ENCODE peak calls at places on chromosome 15, in nine cellular contexts. G, I, L, C, E, F, A, T and W are unnamed samples.

GRCh38 chr15:31272558-31273257 is 53.9 kb upstream of the KLF13 start:
- DNase-seq in G (no peak), I (peak; percentile 13), L (no peak), C (peak; percentile 2), E (no peak), F (no peak), A (no peak), T (peak; percentile 8), W (no peak)

GRCh38 chr15:61780278-61780677 is 280.0 kb downstream of the VPS13C start:
- DNase-seq in G (no peak), I (no peak), L (no peak), C (no peak), E (no peak), F (no peak), A (no peak), T (no peak), W (no peak)

GRCh38 chr15:55279746-55280351 is 9.8 kb downstream of the RAB27A start:
- DNase-seq in G (no peak), I (no peak), L (peak; percentile 69), C (peak; percentile 61), E (no peak), F (no peak), A (peak; percentile 77), T (peak; percentile 80), W (peak; percentile 85)

GRCh38 chr15:39361497-39361896 is 219.4 kb upstream of the THBS1 start:
- DNase-seq in G (no peak), I (no peak), L (no peak), C (no peak), E (no peak), F (no peak), A (peak; percentile 8), T (no peak), W (no peak)

GRCh38 chr15:41946970-41947369 is 25.4 kb downstream of the EHD4 start:
- DNase-seq in G (no peak), I (no peak), L (no peak), C (no peak), E (no peak), F (no peak), A (no peak), T (no peak), W (no peak)

GRCh38 chr15:66068801-66069200 is 184.7 kb downstream of the MEGF11 start:
- DNase-seq in G (no peak), I (no peak), L (no peak), C (no peak), E (no peak), F (no peak), A (no peak), T (no peak), W (no peak)

GRCh38 chr15:55879181-55879580 is 114.2 kb downstream of the NEDD4 start:
- DNase-seq in G (no peak), I (no peak), L (no peak), C (no peak), E (no peak), F (no peak), A (peak; percentile 54), T (no peak), W (no peak)

GRCh38 chr15:89379423-89379735 is 44.8 kb upstream of the POLG start:
- DNase-seq in G (no peak), I (no peak), L (no peak), C (no peak), E (no peak), F (no peak), A (no peak), T (no peak), W (no peak)

GRCh38 chr15:79314186-79314585 is 3.3 kb downstream of the TMED3 start:
- DNase-seq in G (no peak), I (no peak), L (no peak), C (no peak), E (no peak), F (no peak), A (no peak), T (no peak), W (no peak)

GRCh38 chr15:71891026-71891425 is 80.7 kb downstream of the NR2E3 start:
- DNase-seq in G (no peak), I (no peak), L (no peak), C (no peak), E (no peak), F (no peak), A (no peak), T (no peak), W (no peak)

GRCh38 chr15:57972801-57973311 is 92.7 kb downstream of the ALDH1A2 start:
- DNase-seq in G (no peak), I (no peak), L (no peak), C (no peak), E (no peak), F (no peak), A (no peak), T (no peak), W (no peak)

GRCh38 chr15:50114381-50114780 is 4.7 kb downstream of the ATP8B4 start:
- DNase-seq in G (no peak), I (no peak), L (no peak), C (no peak), E (no peak), F (no peak), A (no peak), T (peak; percentile 23), W (no peak)

GRCh38 chr15:70604671-70605070 is 158.7 kb downstream of the UACA start:
- DNase-seq in G (peak; percentile 53), I (peak; percentile 30), L (no peak), C (peak; percentile 44), E (no peak), F (no peak), A (peak; percentile 38), T (no peak), W (no peak)
- TF ChIP-seq CTCF in G (peak; percentile 20), I (no peak), L (no peak), C (peak; percentile 33), E (no peak), F (no peak), A (peak; percentile 22), T (no peak), W (no peak)

GRCh38 chr15:94028809-94029208 is 202.6 kb upstream of the MCTP2 start:
- DNase-seq in G (no peak), I (no peak), L (no peak), C (no peak), E (no peak), F (no peak), A (no peak), T (no peak), W (no peak)
- TF ChIP-seq CTCF in G (no peak), I (no peak), L (no peak), C (no peak), E (no peak), F (no peak), A (no peak), T (no peak), W (peak; percentile 43)

DNA sequence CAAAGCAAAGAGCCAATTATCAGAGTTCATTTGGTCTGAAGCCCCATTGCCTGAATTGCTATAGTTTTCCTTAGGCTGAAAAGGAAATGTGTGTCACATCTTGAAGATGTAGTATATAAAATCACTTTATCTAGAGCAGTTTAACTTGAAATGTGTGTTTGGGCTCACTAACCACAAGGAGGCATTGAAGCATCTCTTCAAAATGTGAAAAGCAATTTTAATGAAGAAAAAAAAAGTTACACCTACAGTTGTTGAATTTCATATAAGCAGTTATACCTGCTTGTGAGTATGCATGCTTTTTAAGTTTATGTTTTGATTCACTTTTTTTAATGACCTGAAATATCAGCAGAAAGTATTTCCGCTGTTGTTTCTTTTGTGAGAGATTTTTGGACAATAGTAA is 129.3 kb downstream of the IQCH start:
- DNase-seq in G (no peak), I (no peak), L (no peak), C (no peak), E (no peak), F (no peak), A (peak; percentile 16), T (no peak), W (no peak)
- TF ChIP-seq CTCF in G (peak; percentile 35), I (no peak), L (peak; percentile 6), C (peak; percentile 36), E (no peak), F (no peak), A (peak; percentile 22), T (no peak), W (peak; percentile 67)

GRCh38 chr15:60661075-60661645 is 182.2 kb upstream of the ICE2 start:
- DNase-seq in G (no peak), I (no peak), L (no peak), C (no peak), E (no peak), F (peak; percentile 16), A (peak; percentile 17), T (no peak), W (no peak)

GRCh38 chr15:60655252-60655651 is 176.3 kb upstream of the ICE2 start:
- DNase-seq in G (no peak), I (no peak), L (no peak), C (no peak), E (no peak), F (no peak), A (no peak), T (no peak), W (no peak)

GRCh38 chr15:60656041-60656440 is 177.1 kb upstream of the ICE2 start:
- DNase-seq in G (no peak), I (no peak), L (no peak), C (no peak), E (no peak), F (peak; percentile 16), A (no peak), T (no peak), W (no peak)

GRCh38 chr15:60656491-60657284 is 177.7 kb upstream of the ICE2 start:
- DNase-seq in G (no peak), I (no peak), L (no peak), C (no peak), E (no peak), F (no peak), A (peak; percentile 80), T (no peak), W (no peak)

GRCh38 chr15:60660290-60661051 is 181.5 kb upstream of the ICE2 start:
- DNase-seq in G (no peak), I (peak; percentile 45), L (peak; percentile 22), C (peak; percentile 33), E (no peak), F (peak; percentile 42), A (peak; percentile 81), T (peak; percentile 59), W (peak; percentile 52)
- TF ChIP-seq CTCF in G (no peak), I (no peak), L (no peak), C (no peak), E (no peak), F (no peak), A (no peak), T (no peak), W (no peak)